ENCODE peak calls at places on chromosomes 13 and 19, in eight cellular contexts. J is AG09309; G is CD4-positive, alpha-beta T cell; Z is progenitor cell of endocrine pancreas; N is fibroblast of pulmonary artery; Y is brain microvascular endothelial cell; P is AG04449; C is neural crest cell. O is an unnamed sample.

GRCh38 chr19:50820086-50820485 is 3.5 kb downstream of the KLK1 start:
- DNase-seq in N (no peak), C (no peak), Z (no peak), Y (no peak), P (no peak), J (no peak), G (no peak), O (no peak)

GRCh38 chr13:27663947-27664346 is 42.3 kb downstream of the POLR1D start:
- DNase-seq in J (no peak), Z (no peak), Y (no peak), C (no peak), N (no peak), P (no peak), G (no peak), O (no peak)

GRCh38 chr13:95035311-95036109 is 265.7 kb downstream of the ABCC4 start:
- DNase-seq in P (no peak), Y (no peak), C (no peak), G (no peak), N (no peak), Z (no peak), J (no peak), O (no peak)

GRCh38 chr19:6125571-6125989 is 9.9 kb upstream of the ACSBG2 start:
- DNase-seq in G (peak; percentile 53), Z (no peak), C (no peak), Y (peak; percentile 60), N (peak; percentile 83), J (peak; percentile 45), P (no peak), O (no peak)

GRCh38 chr13:23960566-23961156 is 63.4 kb upstream of the C1QTNF9B start:
- DNase-seq in C (no peak), Y (peak; percentile 46), J (no peak), Z (no peak), G (no peak), N (peak; percentile 66), P (no peak), O (no peak)

GRCh38 chr19:30881986-30882385 is 467.2 kb downstream of the TSHZ3 start:
- DNase-seq in G (no peak), J (no peak), N (no peak), P (no peak), Z (no peak), C (no peak), Y (no peak), O (peak; percentile 37)

GRCh38 chr13:51451134-51451466 is 1.7 kb downstream of the INTS6 start:
- DNase-seq in N (no peak), C (no peak), P (no peak), J (no peak), Z (no peak), Y (no peak), G (no peak), O (no peak)

GRCh38 chr19:41993612-41994483 is at the start of gene ATP1A3:
- DNase-seq in N (peak; percentile 27), P (no peak), Z (no peak), Y (peak; percentile 20), C (peak; percentile 51), J (no peak), G (peak; percentile 38), O (no peak)

GRCh38 chr19:2260341-2260751 is 4.1 kb upstream of the JSRP1 start:
- DNase-seq in N (no peak), Z (no peak), J (no peak), P (no peak), C (no peak), Y (no peak), G (no peak), O (no peak)

GRCh38 chr13:66353664-66354063 is 876.5 kb downstream of the PCDH9 start:
- DNase-seq in G (no peak), Y (no peak), J (no peak), P (no peak), C (no peak), Z (no peak), N (peak; percentile 37), O (no peak)

DNA sequence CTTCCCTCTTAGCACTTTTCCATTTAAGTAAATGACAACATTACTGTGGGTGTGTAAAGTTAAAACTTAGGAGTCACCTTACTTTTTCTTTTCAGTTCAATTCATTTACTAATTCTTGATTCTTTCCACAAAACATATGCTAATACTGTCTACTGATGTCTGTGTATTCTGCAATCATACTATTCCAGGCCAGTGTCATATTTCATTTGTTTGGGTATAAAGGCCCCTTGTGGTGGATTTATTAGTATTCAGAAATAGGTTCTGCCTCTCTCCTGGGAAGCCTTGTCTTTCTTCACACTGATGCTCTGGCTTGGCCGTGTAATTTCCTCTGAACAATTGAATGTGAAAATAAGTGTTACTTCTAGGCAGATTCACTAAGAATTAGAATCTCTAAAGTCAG is 621.9 kb upstream of the SPRY2 start:
- DNase-seq in P (no peak), G (no peak), C (no peak), N (peak; percentile 63), Z (no peak), J (no peak), Y (no peak), O (no peak)
- TF ChIP-seq CTCF in P (no peak), G (no peak), C (peak; percentile 18), N (peak; percentile 35), Z (no peak), J (no peak), Y (no peak), O (no peak)

DNA sequence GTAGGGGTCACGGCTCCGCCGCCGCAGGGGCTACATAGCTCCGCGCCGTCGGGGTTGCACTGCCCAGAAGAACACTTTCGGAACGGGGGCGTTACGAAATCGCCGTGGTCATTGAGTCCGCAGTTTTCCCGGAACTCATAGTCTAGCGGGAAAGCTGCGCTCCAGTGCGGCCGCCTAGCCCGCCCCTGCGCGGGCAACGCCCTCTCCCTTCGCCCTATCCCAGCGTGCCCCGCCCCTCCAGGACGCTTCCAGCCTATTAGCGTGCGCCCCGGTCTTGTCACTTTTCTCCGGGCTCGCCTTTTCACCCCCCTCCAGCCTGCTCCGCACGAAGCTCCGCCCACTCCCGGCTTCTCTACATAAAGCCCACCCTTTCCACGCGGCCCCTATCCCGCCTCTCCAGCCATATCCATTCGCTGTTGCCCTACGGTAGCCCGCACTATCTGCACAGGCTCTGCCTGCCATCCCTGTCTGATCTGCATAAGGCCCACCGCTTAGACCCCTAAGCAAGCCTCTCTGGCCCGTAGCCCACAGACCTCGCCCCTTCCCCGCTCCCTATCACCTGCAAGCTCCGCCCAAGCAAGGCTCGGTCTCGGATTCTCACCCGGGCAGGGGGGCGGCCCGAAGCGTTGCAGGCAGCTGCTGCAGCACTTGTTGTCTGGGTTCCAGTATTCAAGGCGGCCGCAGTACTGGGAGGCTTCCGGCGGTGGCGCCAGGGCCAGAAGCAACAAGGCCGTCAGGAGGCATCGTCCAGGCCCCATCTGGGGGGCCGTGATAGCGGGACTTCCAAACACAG is 1.6 kb downstream of the IGFLR1 start:
- DNase-seq in C (peak; percentile 98), J (peak; percentile 77), Z (peak; percentile 94), Y (peak; percentile 97), G (peak; percentile 91), N (peak; percentile 97), P (peak; percentile 51), O (peak; percentile 98)
- TF ChIP-seq CTCF in C (peak; percentile 53), J (peak; percentile 16), Z (peak; percentile 52), Y (peak; percentile 41), G (no peak), N (peak; percentile 7), P (peak; percentile 13), O (no peak)

GRCh38 chr19:695350-695949 is at the start of gene PRSS57:
- DNase-seq in Y (no peak), N (no peak), G (no peak), C (no peak), Z (no peak), J (no peak), P (no peak), O (no peak)
- TF ChIP-seq CTCF in Y (no peak), N (no peak), G (no peak), C (no peak), Z (no peak), J (no peak), P (no peak), O (no peak)

GRCh38 chr13:90867336-90867683 is 480.2 kb upstream of the MIR17HG start:
- DNase-seq in G (no peak), Y (peak; percentile 64), N (peak; percentile 85), C (peak; percentile 70), Z (peak; percentile 40), P (no peak), J (peak; percentile 16), O (peak; percentile 72)
- TF ChIP-seq CTCF in G (no peak), Y (peak; percentile 81), N (peak; percentile 83), C (peak; percentile 86), Z (peak; percentile 83), P (peak; percentile 46), J (peak; percentile 73), O (peak; percentile 90)

DNA sequence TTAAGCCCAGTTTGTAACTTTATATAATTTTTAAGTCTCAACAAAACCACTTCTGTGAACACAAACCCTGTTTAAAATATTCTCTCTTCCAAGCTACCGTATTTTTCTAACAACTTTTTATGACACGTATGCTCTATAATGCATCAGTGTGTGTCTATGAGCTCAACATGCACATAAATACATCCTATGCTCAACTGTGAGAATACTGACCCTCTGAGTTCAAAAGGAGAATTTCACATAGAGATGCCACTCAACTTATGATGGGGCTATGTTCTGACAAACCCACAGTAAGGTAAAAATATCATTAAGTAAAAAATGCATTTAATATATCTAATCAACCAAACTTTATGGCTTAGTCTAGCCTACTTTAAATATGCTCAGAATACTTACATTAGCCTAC is 1139.7 kb upstream of the SPRY2 start:
- DNase-seq in Y (no peak), Z (no peak), C (no peak), J (no peak), P (no peak), G (no peak), N (no peak), O (no peak)
- TF ChIP-seq CTCF in Y (no peak), Z (peak; percentile 32), C (peak; percentile 30), J (no peak), P (no peak), G (no peak), N (no peak), O (no peak)

DNA sequence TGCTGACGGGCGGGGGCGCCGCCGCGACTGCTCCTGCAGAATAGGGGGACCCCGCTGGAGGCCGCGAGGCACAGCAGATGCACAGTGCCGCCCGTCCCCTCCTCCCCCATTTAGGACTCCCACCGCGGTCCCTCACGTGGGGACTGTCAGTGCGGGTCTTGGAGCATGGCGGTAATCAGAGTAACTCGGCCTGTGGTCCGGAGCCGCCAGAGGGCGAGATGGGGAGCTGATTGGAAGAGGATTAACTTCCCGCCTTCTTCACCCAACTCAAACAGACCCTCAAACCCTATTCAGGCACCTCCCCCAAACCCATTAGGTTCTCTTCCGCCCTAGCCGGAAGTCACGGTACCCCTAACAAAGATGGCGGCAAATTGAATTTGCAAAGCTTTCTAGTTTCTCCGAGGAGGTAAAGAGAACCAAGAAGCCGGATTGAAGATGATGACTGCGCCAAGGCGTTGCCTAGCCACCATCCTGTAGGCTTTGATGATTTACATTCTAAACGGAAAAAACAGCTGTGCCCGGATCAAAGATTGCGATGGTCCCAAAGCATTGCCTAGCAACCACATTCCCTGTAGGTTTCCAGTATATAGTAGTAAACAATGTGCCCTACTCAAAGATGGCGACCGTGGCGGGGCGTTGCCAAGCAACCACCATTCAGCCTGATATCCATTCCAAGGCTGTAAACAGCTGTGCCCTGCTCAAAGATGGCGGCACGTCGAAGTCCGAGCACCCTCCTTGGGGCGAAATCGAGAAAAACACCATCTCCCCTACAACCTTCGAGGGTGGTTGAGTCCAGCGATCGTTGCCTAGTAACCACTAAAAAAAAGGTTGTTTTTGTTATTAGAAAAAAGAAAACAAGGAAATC is at the start of gene FUZ:
- DNase-seq in Z (peak; percentile 87), Y (peak; percentile 99), N (peak; percentile 100), G (peak; percentile 89), J (peak; percentile 94), C (peak; percentile 86), P (peak; percentile 89), O (peak; percentile 94)
- TF ChIP-seq CTCF in Z (peak; percentile 37), Y (peak; percentile 59), N (peak; percentile 25), G (no peak), J (peak; percentile 35), C (peak; percentile 43), P (peak; percentile 41), O (peak; percentile 60)